ENCODE peak calls at places on chromosomes 4 and X, in ten cellular contexts. Q is sigmoid colon, T is ovary, C is K562, E is heart left ventricle, H is HCT116, D is uterus, P is breast epithelium, U is Peyer's patch, S is tibial nerve. F is an unnamed sample.

GRCh38 chrX:46588263-46588662 is 14.7 kb downstream of the CHST7 start:
- DNase-seq in Q (peak), T (no peak), C (no peak), E (peak), H (no peak), D (peak), P (no peak), U (no peak), S (peak), F (no peak)

GRCh38 chrX:129577473-129577872 is 37.4 kb downstream of the OCRL start:
- DNase-seq in Q (no peak), T (no peak), C (peak), E (no peak), H (no peak), D (no peak), P (no peak), U (no peak), S (no peak), F (peak)

GRCh38 chr4:10620935-10621488 is 63.6 kb downstream of the CLNK start:
- DNase-seq in Q (no peak), T (no peak), C (no peak), E (no peak), H (no peak), D (no peak), P (no peak), U (no peak), S (no peak), F (no peak)

GRCh38 chrX:20521245-20521644 is 254.5 kb upstream of the RPS6KA3 start:
- DNase-seq in Q (no peak), T (no peak), C (no peak), E (no peak), H (no peak), D (no peak), P (no peak), U (no peak), S (no peak), F (no peak)

GRCh38 chr4:159191989-159192388 is 89.1 kb downstream of the RAPGEF2 start:
- DNase-seq in Q (no peak), T (no peak), C (peak), E (no peak), H (peak), D (no peak), P (no peak), U (no peak), S (no peak), F (peak)

GRCh38 chr4:95129708-95130343 is 372.1 kb downstream of the BMPR1B start:
- DNase-seq in Q (no peak), T (no peak), C (peak), E (peak), H (peak), D (peak), P (no peak), U (no peak), S (peak), F (peak)

GRCh38 chr4:162706677-162707076 is 460.0 kb downstream of the NAF1 start:
- DNase-seq in Q (no peak), T (no peak), C (no peak), E (no peak), H (no peak), D (no peak), P (no peak), U (no peak), S (no peak), F (no peak)

GRCh38 chrX:13761606-13762005 is 27.1 kb downstream of the OFD1 start:
- DNase-seq in Q (no peak), T (no peak), C (no peak), E (no peak), H (no peak), D (no peak), P (no peak), U (no peak), S (no peak), F (peak)

GRCh38 chr4:93317046-93317445 is 511.5 kb upstream of the ATOH1 start:
- DNase-seq in Q (no peak), T (no peak), C (no peak), E (no peak), H (no peak), D (no peak), P (no peak), U (no peak), S (no peak), F (no peak)

GRCh38 chr4:137200322-137200721 is 332.0 kb downstream of the PCDH18 start:
- DNase-seq in Q (no peak), T (no peak), C (no peak), E (no peak), H (no peak), D (no peak), P (no peak), U (no peak), S (no peak), F (no peak)

DNA sequence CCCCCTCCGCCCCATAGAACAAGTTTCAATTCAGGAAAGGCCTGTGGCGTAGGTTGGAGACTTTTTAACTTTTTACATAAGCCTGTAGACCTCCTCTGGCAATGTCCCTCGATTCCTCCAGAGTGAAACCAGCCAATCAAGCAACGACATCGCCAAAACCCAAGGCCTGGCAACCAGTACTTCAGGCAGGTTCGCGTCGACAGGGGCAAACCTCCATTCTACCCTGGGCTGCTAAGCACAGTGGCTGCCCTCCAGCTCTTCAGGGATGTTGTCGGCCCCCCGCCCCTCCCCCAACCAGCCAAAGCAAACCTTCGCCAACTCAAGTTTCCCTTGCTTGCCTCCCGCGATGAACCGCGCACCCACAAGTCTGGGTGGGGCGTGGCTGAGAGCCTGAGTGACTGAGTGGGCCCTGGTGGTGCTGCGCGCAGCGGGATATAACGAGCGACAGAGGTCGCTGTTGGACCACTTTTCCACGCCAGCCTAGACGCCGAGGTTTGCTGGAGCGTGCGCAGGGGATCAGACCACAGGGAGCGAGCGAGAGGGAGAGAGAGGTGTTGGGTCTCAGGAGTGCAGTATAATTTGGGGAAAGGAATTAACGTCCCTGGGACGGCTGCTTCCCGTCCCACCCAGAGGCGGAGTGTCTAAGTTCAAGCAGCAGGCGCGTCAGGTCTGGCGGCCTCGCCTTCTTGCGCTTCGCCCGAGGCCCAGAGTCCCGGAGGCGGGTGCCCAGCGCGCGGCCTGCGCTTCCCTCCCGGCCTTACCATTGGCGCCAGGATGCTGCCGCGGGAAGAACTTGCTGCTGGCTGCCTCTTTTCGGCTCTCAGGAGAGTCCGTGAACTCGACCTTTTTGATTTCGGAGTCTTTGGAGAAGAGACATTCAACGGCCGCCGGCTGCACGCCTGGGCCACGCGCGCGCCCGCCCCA is 9.0 kb upstream of the PITX2 start:
- DNase-seq in Q (peak), T (no peak), C (peak), E (peak), H (peak), D (peak), P (no peak), U (peak), S (no peak), F (peak)
- TF ChIP-seq POLR2A in Q (no peak), T (no peak), C (no peak), E (no peak), H (no peak), D (no peak), P (no peak), U (no peak), S (no peak), F (no peak)

GRCh38 chrX:154097597-154098541 is at the start of gene MECP2:
- DNase-seq in Q (peak), T (peak), C (peak), E (peak), H (peak), D (peak), P (peak), U (peak), S (peak), F (peak)
- TF ChIP-seq POLR2A in Q (no peak), T (peak), C (no peak), E (no peak), H (no peak), D (peak), P (no peak), U (no peak), S (peak), F (no peak)

GRCh38 chr4:139555073-139555704 is 830 bp downstream of the SETD7 start:
- DNase-seq in Q (peak), T (peak), C (peak), E (peak), H (peak), D (peak), P (peak), U (peak), S (peak), F (peak)
- TF ChIP-seq POLR2A in Q (peak), T (peak), C (no peak), E (no peak), H (peak), D (peak), P (peak), U (peak), S (peak), F (no peak)

GRCh38 chrX:10014462-10015373 is 47.6 kb downstream of the CLDN34 start:
- DNase-seq in Q (peak), T (peak), C (peak), E (peak), H (peak), D (peak), P (peak), U (peak), S (peak), F (peak)
- TF ChIP-seq POLR2A in Q (no peak), T (peak), C (no peak), E (no peak), H (no peak), D (peak), P (no peak), U (no peak), S (peak), F (peak)

GRCh38 chr4:7063362-7063761 is 4.5 kb downstream of the GRPEL1 start:
- DNase-seq in Q (peak), T (peak), C (no peak), E (no peak), H (no peak), D (peak), P (no peak), U (no peak), S (no peak), F (no peak)
- TF ChIP-seq POLR2A in Q (no peak), T (no peak), C (no peak), E (no peak), H (no peak), D (no peak), P (no peak), U (no peak), S (no peak), F (no peak)

DNA sequence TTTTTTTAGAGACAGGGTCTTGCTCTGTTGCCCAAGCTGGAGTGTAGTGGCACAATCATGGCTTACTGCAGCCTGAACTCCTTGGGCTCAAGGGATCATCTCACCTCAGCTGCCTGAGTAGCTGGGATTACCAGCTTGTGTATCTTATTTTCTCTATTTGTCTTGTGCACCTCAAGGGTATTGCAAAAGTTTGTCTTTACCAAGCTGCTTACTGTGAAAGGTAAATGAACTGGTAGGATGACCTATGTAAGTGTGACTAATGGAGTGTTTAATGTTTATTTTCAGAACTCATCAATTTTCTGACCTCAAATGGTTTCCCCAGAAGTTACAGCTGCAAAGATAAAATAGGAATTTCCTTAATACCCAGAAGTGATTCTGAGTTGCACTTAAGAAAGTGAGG is 5.3 kb upstream of the FGA start:
- DNase-seq in Q (no peak), T (no peak), C (no peak), E (no peak), H (no peak), D (no peak), P (no peak), U (no peak), S (no peak), F (no peak)
- TF ChIP-seq POLR2A in Q (no peak), T (no peak), C (no peak), E (no peak), H (no peak), D (no peak), P (no peak), U (no peak), S (no peak), F (no peak)

DNA sequence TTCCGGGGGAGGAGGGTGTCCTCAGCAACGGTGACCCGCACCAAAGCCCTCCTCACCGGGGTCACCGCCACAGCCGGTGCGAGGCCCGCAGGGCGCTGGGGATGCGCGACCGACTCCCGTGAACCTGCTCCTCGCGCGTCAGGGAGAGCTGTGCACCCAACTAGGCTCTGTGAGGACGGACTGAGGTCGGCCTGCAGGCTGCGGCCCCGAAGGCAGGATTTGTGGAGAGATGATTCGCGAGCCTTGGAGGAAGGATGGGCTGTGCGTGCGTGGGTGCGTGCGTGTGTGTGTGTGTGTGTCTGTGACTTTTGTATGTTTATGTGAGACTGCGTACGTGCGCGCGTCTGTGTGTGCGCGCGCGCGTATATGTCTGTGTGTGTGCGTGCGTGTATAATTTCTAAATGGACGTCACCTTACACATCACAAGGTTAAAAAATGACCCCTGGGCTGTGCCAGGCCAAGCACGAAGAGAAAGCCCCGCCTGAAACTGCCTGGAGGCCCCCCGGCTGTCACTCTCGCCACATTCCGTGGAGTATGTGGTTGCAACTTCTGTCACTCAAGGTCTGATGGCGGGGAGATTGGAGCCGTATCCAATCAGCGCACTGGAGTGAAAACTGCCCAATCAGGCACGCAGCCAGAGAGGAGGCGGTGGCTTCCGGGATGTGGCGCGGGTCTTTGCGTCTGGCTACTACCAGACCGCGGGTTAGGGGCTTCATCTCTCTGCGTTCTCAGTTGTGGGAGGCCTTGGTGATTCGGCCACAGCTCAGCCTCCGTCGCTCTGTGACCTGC is at the start of gene ZNF141:
- DNase-seq in Q (peak), T (peak), C (no peak), E (peak), H (no peak), D (peak), P (peak), U (peak), S (peak), F (peak)
- TF ChIP-seq POLR2A in Q (peak), T (peak), C (no peak), E (peak), H (no peak), D (peak), P (peak), U (peak), S (peak), F (peak)

DNA sequence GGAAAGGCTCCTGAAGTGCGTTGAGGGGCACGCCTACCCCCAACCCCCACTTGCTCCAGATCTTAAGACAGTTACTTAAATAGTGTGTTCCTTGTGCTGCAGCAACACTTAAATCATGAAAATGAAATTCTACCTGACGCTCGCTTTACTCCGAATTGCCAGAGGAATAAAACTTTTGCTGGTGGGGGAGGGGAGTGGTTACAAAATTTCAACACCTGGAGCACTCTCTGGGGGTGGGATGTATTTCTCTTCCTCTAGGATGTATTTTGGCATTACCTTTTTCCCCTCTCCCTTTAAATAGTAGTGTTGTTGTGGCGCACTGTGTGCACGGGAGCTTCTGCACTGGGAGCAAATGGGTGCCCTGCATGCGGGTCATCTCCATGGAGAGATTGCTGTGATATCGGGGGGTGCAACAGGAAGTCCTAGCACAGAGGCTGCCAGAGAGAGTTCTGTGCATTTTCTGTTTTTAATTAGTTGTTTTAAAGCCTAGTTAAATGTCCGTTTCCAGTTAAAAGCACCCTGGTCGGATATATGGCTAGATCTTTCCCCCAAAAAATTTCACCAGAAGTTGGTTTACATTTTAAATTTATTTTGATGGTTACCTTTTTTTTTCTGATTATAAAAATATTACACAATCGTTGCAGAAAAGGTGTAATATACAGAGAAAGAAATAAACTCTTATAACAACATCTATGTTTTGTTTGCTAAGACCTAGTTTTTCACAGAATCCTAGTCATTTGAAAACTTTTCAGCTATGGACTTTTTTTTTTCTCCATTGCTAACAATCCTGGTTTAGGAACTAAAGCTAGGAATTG is 207.6 kb downstream of the SOWAHB start:
- DNase-seq in Q (no peak), T (no peak), C (no peak), E (no peak), H (no peak), D (no peak), P (no peak), U (no peak), S (no peak), F (no peak)
- TF ChIP-seq POLR2A in Q (no peak), T (no peak), C (no peak), E (no peak), H (no peak), D (no peak), P (no peak), U (peak), S (no peak), F (no peak)

DNA sequence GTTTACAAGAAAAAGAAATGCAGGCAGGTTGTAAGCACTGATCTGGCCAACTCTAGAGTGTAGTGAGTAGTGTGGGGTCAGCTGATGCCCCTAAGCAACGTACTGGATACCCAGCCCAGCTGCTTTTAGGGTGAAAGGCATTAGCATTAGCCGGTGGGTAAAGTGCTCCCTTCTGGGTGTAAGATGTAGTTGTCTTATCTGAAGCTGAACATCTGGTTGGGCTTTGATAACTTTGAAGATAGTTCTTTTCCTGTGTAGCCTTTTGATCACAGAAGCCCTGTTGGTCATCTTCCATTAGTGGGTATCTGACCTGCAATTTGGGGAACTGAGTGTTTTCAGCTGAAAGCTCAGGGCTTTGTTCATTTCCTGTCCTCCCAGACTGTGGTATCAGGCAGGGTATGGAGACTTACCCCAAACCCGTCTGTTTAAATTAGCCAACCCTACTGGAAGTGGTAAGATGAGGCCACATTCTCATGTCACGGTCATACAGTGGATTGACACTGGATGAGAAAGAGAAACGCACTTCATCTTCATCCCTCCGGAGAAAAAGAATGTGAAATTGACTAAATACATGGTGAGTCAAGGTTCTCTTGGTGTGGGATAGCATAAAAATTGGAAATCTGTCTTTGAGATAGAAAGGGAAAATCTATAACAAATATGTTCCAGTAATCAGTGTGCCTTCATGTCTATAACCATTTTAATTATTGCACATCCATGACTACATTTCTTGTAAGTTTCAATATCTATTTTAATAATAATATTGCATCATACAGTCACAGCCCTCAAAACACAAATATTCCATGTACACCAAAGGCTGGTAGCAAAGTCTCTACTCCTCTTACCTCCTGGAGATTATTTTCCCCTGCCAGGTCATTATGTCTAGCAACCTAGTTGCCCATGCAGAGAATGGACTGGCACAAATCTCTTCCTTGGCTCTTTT is 8.7 kb downstream of the RHOH start:
- DNase-seq in Q (no peak), T (no peak), C (peak), E (no peak), H (no peak), D (no peak), P (no peak), U (no peak), S (no peak), F (peak)
- TF ChIP-seq POLR2A in Q (no peak), T (no peak), C (peak), E (no peak), H (no peak), D (no peak), P (no peak), U (peak), S (no peak), F (peak)

F was measured in erythroblast.